ENCODE peak calls at places on chromosomes 7 and 10, in five cellular contexts. I is IMR-90, A is heart left ventricle, C is testis, L is ovary. B is an unnamed sample.

GRCh38 chr10:104089621-104090020 is 3.9 kb upstream of the COL17A1 start:
- DNase-seq in A (no peak), I (no peak), C (no peak), L (no peak), B (no peak)

GRCh38 chr7:129530881-129531391 is 28.6 kb downstream of the SMKR1 start:
- DNase-seq in L (no peak), A (no peak), I (peak; percentile 80), C (no peak), B (no peak)

GRCh38 chr7:120843121-120843520 is 14.8 kb downstream of the TSPAN12 start:
- DNase-seq in I (peak; percentile 47), A (no peak), C (no peak), L (no peak), B (no peak)

GRCh38 chr7:1253591-1254207 is 21.0 kb downstream of the UNCX start:
- DNase-seq in I (no peak), L (no peak), A (no peak), C (no peak), B (no peak)

GRCh38 chr7:100406767-100407166 is 21.7 kb downstream of the ZCWPW1 start:
- DNase-seq in C (no peak), A (no peak), L (no peak), I (peak; percentile 40), B (no peak)

GRCh38 chr7:25527665-25528064 is 299.4 kb upstream of the NPVF start:
- DNase-seq in A (no peak), I (no peak), C (no peak), L (no peak), B (no peak)

GRCh38 chr7:127536426-127537152 is 48.8 kb downstream of the GCC1 start:
- DNase-seq in L (no peak), C (no peak), A (no peak), I (no peak), B (peak; percentile 70)

GRCh38 chr10:132685121-132685891 is 100.6 kb downstream of the NKX6-2 start:
- DNase-seq in A (peak; percentile 16), L (peak; percentile 11), C (peak; percentile 74), I (peak; percentile 58), B (peak; percentile 40)

GRCh38 chr7:1015631-1016121 is 28.7 kb upstream of the GPR146 start:
- DNase-seq in L (no peak), C (no peak), I (no peak), A (no peak), B (no peak)

GRCh38 chr10:28991738-28992270 is 297.1 kb upstream of the LYZL1 start:
- DNase-seq in I (peak; percentile 53), A (peak; percentile 40), L (no peak), C (peak; percentile 44), B (peak; percentile 88)

GRCh38 chr7:95367606-95368005 is 28.6 kb downstream of the PON3 start:
- DNase-seq in C (no peak), A (no peak), L (no peak), I (no peak), B (no peak)

GRCh38 chr10:6283632-6284031 is 80.9 kb downstream of the PFKFB3 start:
- DNase-seq in A (no peak), I (no peak), C (no peak), L (no peak), B (no peak)

GRCh38 chr7:38863609-38864291 is 45.2 kb downstream of the VPS41 start:
- DNase-seq in A (no peak), I (no peak), C (no peak), L (no peak), B (peak; percentile 63)

GRCh38 chr7:147282204-147282603 is 1165.6 kb downstream of the CNTNAP2 start:
- DNase-seq in A (no peak), I (no peak), L (no peak), C (no peak), B (no peak)

GRCh38 chr7:6636741-6637543 is at the start of gene ZNF316:
- DNase-seq in L (peak; percentile 66), A (peak; percentile 73), C (peak; percentile 61), I (peak; percentile 38), B (no peak)

GRCh38 chr10:13528138-13528874 is 508 bp downstream of the BEND7 start:
- DNase-seq in L (peak; percentile 23), A (peak; percentile 31), I (no peak), C (peak; percentile 20), B (peak; percentile 73)

GRCh38 chr10:114551310-114551972 is 106.6 kb downstream of the ABLIM1 start:
- DNase-seq in L (peak; percentile 63), C (peak; percentile 76), I (peak; percentile 14), A (peak; percentile 58), B (no peak)

GRCh38 chr7:70238171-70238575 is 639.9 kb downstream of the AUTS2 start:
- DNase-seq in C (no peak), I (no peak), L (no peak), A (no peak), B (no peak)

GRCh38 chr7:108402865-108403264 is 53.4 kb downstream of the NRCAM start:
- DNase-seq in I (no peak), A (no peak), L (no peak), C (no peak), B (no peak)

GRCh38 chr10:71985542-71986250 is 21.5 kb downstream of the CHST3 start:
- DNase-seq in I (peak; percentile 69), L (peak; percentile 63), C (no peak), A (peak; percentile 66), B (no peak)

GRCh38 chr7:106064329-106064728 is 47.8 kb downstream of the SYPL1 start:
- DNase-seq in L (no peak), A (no peak), I (no peak), C (no peak), B (peak; percentile 49)

GRCh38 chr7:47531584-47532492 is 50.1 kb downstream of the TNS3 start:
- DNase-seq in L (no peak), C (no peak), I (no peak), A (no peak), B (peak; percentile 35)

GRCh38 chr7:44223362-44224114 is 22.8 kb downstream of the YKT6 start:
- DNase-seq in C (no peak), A (no peak), L (no peak), I (no peak), B (peak; percentile 70)

GRCh38 chr10:131831561-131831960 is 69.2 kb upstream of the PPP2R2D start:
- DNase-seq in L (no peak), I (no peak), C (no peak), A (no peak), B (no peak)

GRCh38 chr7:105982388-105982787 is 19.3 kb downstream of the CDHR3 start:
- DNase-seq in L (no peak), A (no peak), C (no peak), I (no peak), B (peak; percentile 67)

GRCh38 chr10:127903789-127904188 is 3.1 kb upstream of the PTPRE start:
- DNase-seq in C (no peak), A (no peak), I (no peak), L (no peak), B (no peak)

GRCh38 chr10:111875760-111876159 is 307.8 kb downstream of the GPAM start:
- DNase-seq in I (no peak), C (no peak), A (no peak), L (no peak), B (no peak)

GRCh38 chr10:73894245-73894971 is 16.5 kb upstream of the PLAU start:
- DNase-seq in I (peak; percentile 85), L (no peak), C (no peak), A (no peak), B (no peak)

GRCh38 chr10:82660205-82660604 is 785.2 kb downstream of the NRG3 start:
- DNase-seq in L (no peak), A (no peak), I (no peak), C (no peak), B (no peak)

GRCh38 chr7:119197872-119198527 is 973.5 kb downstream of the ANKRD7 start:
- DNase-seq in I (peak; percentile 31), L (no peak), A (no peak), C (peak; percentile 79), B (peak; percentile 75)
- TF ChIP-seq CTCF in I (peak; percentile 53), L (no peak), A (peak; percentile 25), C (peak; percentile 50), B (peak; percentile 87)

DNA sequence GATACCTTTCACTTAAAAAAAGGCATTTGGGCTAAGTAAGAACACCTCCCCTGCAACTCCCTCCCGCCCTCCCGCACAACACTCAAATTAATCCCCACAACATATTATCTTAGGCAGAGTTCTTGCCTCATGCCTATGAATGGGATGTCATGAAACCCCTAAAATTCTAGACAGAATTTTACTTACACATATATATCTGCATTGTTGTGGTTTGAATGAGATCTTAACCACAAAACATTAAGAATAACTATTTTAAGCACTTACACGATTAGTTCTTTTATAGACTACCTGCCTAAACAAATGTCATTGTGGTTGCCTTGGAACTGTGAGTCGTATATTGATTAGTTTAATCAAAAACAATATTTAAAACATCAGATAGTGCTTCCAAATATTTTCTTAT is 4.5 kb upstream of the ITGB1 start:
- DNase-seq in C (no peak), I (no peak), L (no peak), A (no peak), B (no peak)
- H3K4me1 ChIP-seq in C (no peaks in the 10 kb centered on the region), I (peaks cover 10% of the 10 kb centered on the region), L (peaks cover 9% of the 10 kb centered on the region), A (peaks cover 49% of the 10 kb centered on the region), B (peaks cover 6% of the 10 kb centered on the region)

GRCh38 chr7:30226593-30227268 is 57.7 kb upstream of the ZNRF2 start:
- DNase-seq in C (no peak), A (no peak), I (no peak), L (no peak), B (peak; percentile 90)
- TF ChIP-seq CTCF in C (no peak), A (no peak), I (no peak), L (no peak), B (peak; percentile 90)

DNA sequence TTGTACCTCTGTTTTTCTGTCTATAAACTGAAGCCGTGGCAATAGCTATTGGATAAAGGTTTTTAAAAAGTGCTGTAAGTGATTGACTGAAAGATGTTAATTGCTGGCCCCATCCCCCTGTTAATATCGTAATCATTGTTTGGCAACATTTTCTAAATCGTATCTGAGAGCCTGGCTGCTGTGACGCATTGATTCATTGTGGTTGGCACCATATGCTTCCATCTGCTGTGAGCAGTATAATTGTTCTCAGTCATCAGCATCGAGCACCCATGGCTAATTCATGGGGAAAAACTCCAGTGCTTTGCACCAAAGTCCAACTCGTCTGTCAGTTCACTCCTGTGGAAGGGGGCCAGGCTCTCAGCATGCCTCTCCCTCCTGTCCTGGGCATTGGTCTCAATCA is 205.2 kb downstream of the STK31 start:
- DNase-seq in I (no peak), C (no peak), L (no peak), A (no peak), B (no peak)
- H3K4me1 ChIP-seq in I (no peaks in the 10 kb centered on the region), C (no peaks in the 10 kb centered on the region), L (no peaks in the 10 kb centered on the region), A (no peaks in the 10 kb centered on the region), B (no peaks in the 10 kb centered on the region)

DNA sequence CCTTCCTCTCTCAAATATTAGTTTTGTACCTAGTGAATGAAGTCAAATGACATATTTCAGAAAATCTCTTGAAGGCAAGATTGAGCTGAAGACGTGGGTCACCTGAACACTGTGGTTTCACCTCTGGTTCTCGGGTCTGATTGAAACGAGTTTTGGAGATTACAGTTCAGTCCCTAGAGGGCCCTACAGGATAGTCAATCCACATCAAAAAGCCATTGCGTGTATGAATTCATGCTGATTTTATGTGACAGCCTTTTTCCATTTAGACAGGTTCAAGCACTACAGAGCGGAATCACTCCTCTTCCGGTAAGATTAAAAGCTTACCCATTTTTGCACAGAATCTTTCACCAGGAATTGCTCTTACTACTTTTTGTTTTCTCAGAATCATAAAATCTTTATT is 62.2 kb downstream of the VIM start:
- DNase-seq in I (peak; percentile 8), A (no peak), L (no peak), C (no peak), B (no peak)
- TF ChIP-seq CTCF in I (peak; percentile 21), A (no peak), L (peak; percentile 28), C (no peak), B (peak; percentile 69)